ENCODE peak calls at places on chromosomes 16 and 17, in nine cellular contexts. One of them, this sample, is unnamed.

GRCh38 chr16:2205967-2206313 is 686 bp downstream of the MLST8 start:
- DNase-seq in H7: peak
- DNase-seq in effector memory CD4-positive, alpha-beta T cell: no peak
- DNase-seq in fibroblast of lung: no peak
- DNase-seq in choroid plexus epithelial cell: no peak
- DNase-seq in skeletal muscle cell: no peak
- DNase-seq in AG09309: no peak
- DNase-seq in CD8-positive, alpha-beta memory T cell: no peak
- DNase-seq in CD4-positive, alpha-beta memory T cell: no peak
- DNase-seq in this sample: no peak

GRCh38 chr16:30368792-30369090 is 1.6 kb downstream of the TBC1D10B start:
- DNase-seq in H7: no peak
- DNase-seq in effector memory CD4-positive, alpha-beta T cell: no peak
- DNase-seq in fibroblast of lung: no peak
- DNase-seq in choroid plexus epithelial cell: no peak
- DNase-seq in skeletal muscle cell: no peak
- DNase-seq in AG09309: no peak
- DNase-seq in CD8-positive, alpha-beta memory T cell: no peak
- DNase-seq in CD4-positive, alpha-beta memory T cell: no peak
- DNase-seq in this sample: no peak

GRCh38 chr17:43832976-43833829 is at the start of gene MPP3:
- DNase-seq in H7: peak
- DNase-seq in effector memory CD4-positive, alpha-beta T cell: peak
- DNase-seq in fibroblast of lung: peak
- DNase-seq in choroid plexus epithelial cell: peak
- DNase-seq in skeletal muscle cell: peak
- DNase-seq in AG09309: no peak
- DNase-seq in CD8-positive, alpha-beta memory T cell: peak
- DNase-seq in CD4-positive, alpha-beta memory T cell: peak
- DNase-seq in this sample: peak

GRCh38 chr16:73093146-73094144 is 45.5 kb upstream of the ZFHX3 start:
- DNase-seq in H7: no peak
- DNase-seq in effector memory CD4-positive, alpha-beta T cell: no peak
- DNase-seq in fibroblast of lung: peak
- DNase-seq in choroid plexus epithelial cell: peak
- DNase-seq in skeletal muscle cell: no peak
- DNase-seq in AG09309: no peak
- DNase-seq in CD8-positive, alpha-beta memory T cell: no peak
- DNase-seq in CD4-positive, alpha-beta memory T cell: no peak
- DNase-seq in this sample: peak

GRCh38 chr17:15883617-15884111 is 61.3 kb upstream of the ADORA2B start:
- DNase-seq in H7: no peak
- DNase-seq in effector memory CD4-positive, alpha-beta T cell: no peak
- DNase-seq in fibroblast of lung: peak
- DNase-seq in choroid plexus epithelial cell: peak
- DNase-seq in skeletal muscle cell: peak
- DNase-seq in AG09309: peak
- DNase-seq in CD8-positive, alpha-beta memory T cell: no peak
- DNase-seq in CD4-positive, alpha-beta memory T cell: no peak
- DNase-seq in this sample: peak

GRCh38 chr17:46056800-46057304 is 57.8 kb downstream of the STH start:
- DNase-seq in H7: no peak
- DNase-seq in effector memory CD4-positive, alpha-beta T cell: no peak
- DNase-seq in fibroblast of lung: peak
- DNase-seq in choroid plexus epithelial cell: peak
- DNase-seq in skeletal muscle cell: peak
- DNase-seq in AG09309: peak
- DNase-seq in CD8-positive, alpha-beta memory T cell: no peak
- DNase-seq in CD4-positive, alpha-beta memory T cell: no peak
- DNase-seq in this sample: peak

GRCh38 chr16:64489449-64489848 is 632.4 kb downstream of the CDH11 start:
- DNase-seq in H7: no peak
- DNase-seq in effector memory CD4-positive, alpha-beta T cell: no peak
- DNase-seq in fibroblast of lung: peak
- DNase-seq in choroid plexus epithelial cell: no peak
- DNase-seq in skeletal muscle cell: no peak
- DNase-seq in AG09309: no peak
- DNase-seq in CD8-positive, alpha-beta memory T cell: no peak
- DNase-seq in CD4-positive, alpha-beta memory T cell: no peak
- DNase-seq in this sample: no peak

GRCh38 chr16:57646388-57647039 is 18.1 kb downstream of the ADGRG1 start:
- DNase-seq in H7: no peak
- DNase-seq in effector memory CD4-positive, alpha-beta T cell: no peak
- DNase-seq in fibroblast of lung: no peak
- DNase-seq in choroid plexus epithelial cell: no peak
- DNase-seq in skeletal muscle cell: no peak
- DNase-seq in AG09309: no peak
- DNase-seq in CD8-positive, alpha-beta memory T cell: no peak
- DNase-seq in CD4-positive, alpha-beta memory T cell: no peak
- DNase-seq in this sample: no peak

GRCh38 chr17:9576521-9577401 is at the start of gene CFAP52:
- DNase-seq in H7: peak
- DNase-seq in effector memory CD4-positive, alpha-beta T cell: peak
- DNase-seq in fibroblast of lung: peak
- DNase-seq in choroid plexus epithelial cell: peak
- DNase-seq in skeletal muscle cell: peak
- DNase-seq in AG09309: no peak
- DNase-seq in CD8-positive, alpha-beta memory T cell: peak
- DNase-seq in CD4-positive, alpha-beta memory T cell: peak
- DNase-seq in this sample: peak

GRCh38 chr16:4085405-4085970 is 30.8 kb downstream of the ADCY9 start:
- DNase-seq in H7: no peak
- DNase-seq in effector memory CD4-positive, alpha-beta T cell: no peak
- DNase-seq in fibroblast of lung: no peak
- DNase-seq in choroid plexus epithelial cell: no peak
- DNase-seq in skeletal muscle cell: no peak
- DNase-seq in AG09309: no peak
- DNase-seq in CD8-positive, alpha-beta memory T cell: no peak
- DNase-seq in CD4-positive, alpha-beta memory T cell: no peak
- DNase-seq in this sample: no peak

GRCh38 chr17:9173386-9173983 is 152.2 kb downstream of the NTN1 start:
- DNase-seq in H7: no peak
- DNase-seq in effector memory CD4-positive, alpha-beta T cell: no peak
- DNase-seq in fibroblast of lung: no peak
- DNase-seq in choroid plexus epithelial cell: no peak
- DNase-seq in skeletal muscle cell: no peak
- DNase-seq in AG09309: no peak
- DNase-seq in CD8-positive, alpha-beta memory T cell: no peak
- DNase-seq in CD4-positive, alpha-beta memory T cell: no peak
- DNase-seq in this sample: no peak

GRCh38 chr16:50335198-50335958 is 33.4 kb downstream of the BRD7 start:
- DNase-seq in H7: no peak
- DNase-seq in effector memory CD4-positive, alpha-beta T cell: peak
- DNase-seq in fibroblast of lung: no peak
- DNase-seq in choroid plexus epithelial cell: peak
- DNase-seq in skeletal muscle cell: no peak
- DNase-seq in AG09309: no peak
- DNase-seq in CD8-positive, alpha-beta memory T cell: peak
- DNase-seq in CD4-positive, alpha-beta memory T cell: peak
- DNase-seq in this sample: no peak

GRCh38 chr17:7408341-7408740 is 696 bp downstream of the NLGN2 start:
- DNase-seq in H7: no peak
- DNase-seq in effector memory CD4-positive, alpha-beta T cell: no peak
- DNase-seq in fibroblast of lung: no peak
- DNase-seq in choroid plexus epithelial cell: no peak
- DNase-seq in skeletal muscle cell: no peak
- DNase-seq in AG09309: no peak
- DNase-seq in CD8-positive, alpha-beta memory T cell: peak
- DNase-seq in CD4-positive, alpha-beta memory T cell: peak
- DNase-seq in this sample: no peak

DNA sequence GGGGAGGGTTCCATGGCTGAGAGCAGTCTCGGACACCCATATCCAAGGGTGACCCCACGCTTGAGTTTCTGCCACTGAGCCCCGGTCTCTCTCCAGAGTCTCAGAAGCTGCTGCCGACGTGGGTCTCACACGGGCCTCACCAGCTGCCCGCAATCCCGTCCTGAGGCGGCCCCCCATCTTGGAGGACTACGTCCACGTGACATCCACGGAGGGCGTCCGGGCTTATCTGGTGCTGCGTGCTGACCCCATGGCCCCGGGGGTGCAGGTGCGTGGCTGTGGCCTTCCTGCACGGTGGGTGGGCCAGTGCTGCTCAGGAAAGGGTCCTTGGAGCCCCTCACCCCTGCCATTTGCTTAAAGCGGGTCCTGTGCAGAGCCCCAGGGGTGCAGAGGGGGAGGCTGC is 1.0 kb downstream of the CHTF18 start:
- DNase-seq in H7: no peak
- DNase-seq in effector memory CD4-positive, alpha-beta T cell: no peak
- DNase-seq in fibroblast of lung: no peak
- DNase-seq in choroid plexus epithelial cell: no peak
- DNase-seq in skeletal muscle cell: no peak
- DNase-seq in AG09309: no peak
- DNase-seq in CD8-positive, alpha-beta memory T cell: no peak
- DNase-seq in CD4-positive, alpha-beta memory T cell: no peak
- DNase-seq in this sample: no peak
- H3K4me3 ChIP-seq in H7: peak
- H3K4me3 ChIP-seq in effector memory CD4-positive, alpha-beta T cell: no peak
- H3K4me3 ChIP-seq in fibroblast of lung: peak
- H3K4me3 ChIP-seq in choroid plexus epithelial cell: no peak
- H3K4me3 ChIP-seq in skeletal muscle cell: peak
- H3K4me3 ChIP-seq in AG09309: peak
- H3K4me3 ChIP-seq in CD8-positive, alpha-beta memory T cell: no peak
- H3K4me3 ChIP-seq in CD4-positive, alpha-beta memory T cell: peak
- H3K4me3 ChIP-seq in this sample: no peak

DNA sequence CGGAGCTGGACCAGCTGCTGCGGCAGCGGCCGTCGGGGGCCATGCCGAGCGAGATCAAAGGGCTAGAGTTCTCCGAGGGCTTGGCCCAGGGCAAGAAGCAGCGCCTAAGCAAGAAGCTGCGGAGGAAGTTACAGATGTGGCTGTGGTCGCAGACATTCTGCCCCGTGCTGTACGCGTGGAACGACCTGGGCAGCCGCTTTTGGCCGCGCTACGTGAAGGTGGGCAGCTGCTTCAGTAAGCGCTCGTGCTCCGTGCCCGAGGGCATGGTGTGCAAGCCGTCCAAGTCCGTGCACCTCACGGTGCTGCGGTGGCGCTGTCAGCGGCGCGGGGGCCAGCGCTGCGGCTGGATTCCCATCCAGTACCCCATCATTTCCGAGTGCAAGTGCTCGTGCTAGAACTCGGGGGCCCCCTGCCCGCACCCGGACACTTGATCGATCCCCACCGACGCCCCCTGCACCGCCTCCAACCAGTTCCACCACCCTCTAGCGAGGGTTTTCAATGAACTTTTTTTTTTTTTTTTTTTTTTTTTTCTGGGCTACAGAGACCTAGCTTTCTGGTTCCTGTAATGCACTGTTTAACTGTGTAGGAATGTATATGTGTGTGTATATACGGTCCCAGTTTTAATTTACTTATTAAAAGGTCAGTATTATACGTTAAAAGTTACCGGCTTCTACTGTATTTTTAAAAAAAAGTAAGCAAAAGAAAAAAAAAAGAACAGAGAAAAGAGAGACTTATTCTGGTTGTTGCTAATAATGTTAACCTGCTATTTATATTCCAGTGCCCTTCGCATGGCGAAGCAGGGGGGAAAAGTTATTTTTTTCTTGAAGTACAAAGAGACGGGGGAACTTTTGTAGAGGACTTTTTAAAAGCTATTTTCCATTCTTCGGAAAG is 1.3 kb downstream of the NOG start:
- DNase-seq in H7: peak
- DNase-seq in effector memory CD4-positive, alpha-beta T cell: no peak
- DNase-seq in fibroblast of lung: peak
- DNase-seq in choroid plexus epithelial cell: no peak
- DNase-seq in skeletal muscle cell: no peak
- DNase-seq in AG09309: no peak
- DNase-seq in CD8-positive, alpha-beta memory T cell: peak
- DNase-seq in CD4-positive, alpha-beta memory T cell: no peak
- DNase-seq in this sample: peak
- H3K4me3 ChIP-seq in H7: peak
- H3K4me3 ChIP-seq in effector memory CD4-positive, alpha-beta T cell: peak
- H3K4me3 ChIP-seq in fibroblast of lung: peak
- H3K4me3 ChIP-seq in choroid plexus epithelial cell: no peak
- H3K4me3 ChIP-seq in skeletal muscle cell: peak
- H3K4me3 ChIP-seq in AG09309: peak
- H3K4me3 ChIP-seq in CD8-positive, alpha-beta memory T cell: peak
- H3K4me3 ChIP-seq in CD4-positive, alpha-beta memory T cell: peak
- H3K4me3 ChIP-seq in this sample: peak

DNA sequence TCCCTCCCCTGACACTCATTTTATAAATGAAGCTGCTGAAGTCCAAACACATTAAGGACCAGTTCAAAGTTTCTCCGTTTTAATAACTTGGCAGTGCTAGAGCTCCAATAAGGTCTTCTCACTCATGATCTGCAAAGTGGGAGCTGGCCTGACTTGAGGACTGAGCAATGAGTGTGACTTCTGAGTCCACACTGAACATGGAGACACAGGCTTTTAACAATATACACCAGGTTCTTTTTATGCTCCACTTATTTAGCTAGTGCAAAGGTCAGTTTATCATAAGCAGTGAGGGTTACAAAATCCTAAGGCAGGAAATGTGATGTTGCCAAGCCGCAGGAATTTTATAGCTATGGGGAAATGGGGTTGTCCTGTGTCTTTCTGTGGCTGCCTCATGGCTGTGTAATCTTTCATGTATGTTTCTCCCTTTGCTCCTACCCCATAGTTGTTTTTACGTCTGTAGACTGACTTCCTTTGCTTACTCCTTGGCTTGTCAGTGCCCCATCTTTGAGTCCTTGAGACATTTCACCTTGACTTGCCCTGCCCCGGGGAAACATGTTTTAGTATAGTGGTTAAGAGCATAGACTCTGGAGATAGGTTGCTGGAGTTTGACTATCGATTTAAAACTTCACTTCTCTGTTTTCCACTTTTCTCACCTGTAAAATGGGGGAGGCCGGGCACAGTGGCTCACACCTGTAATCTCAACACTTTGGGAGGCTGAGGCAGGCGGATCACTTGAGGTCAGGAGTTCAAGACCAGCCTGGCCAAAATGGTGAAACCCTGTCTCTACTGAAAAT is 12.2 kb upstream of the MMD start:
- DNase-seq in H7: no peak
- DNase-seq in effector memory CD4-positive, alpha-beta T cell: no peak
- DNase-seq in fibroblast of lung: peak
- DNase-seq in choroid plexus epithelial cell: peak
- DNase-seq in skeletal muscle cell: peak
- DNase-seq in AG09309: peak
- DNase-seq in CD8-positive, alpha-beta memory T cell: no peak
- DNase-seq in CD4-positive, alpha-beta memory T cell: no peak
- DNase-seq in this sample: no peak
- H3K4me3 ChIP-seq in H7: no peak
- H3K4me3 ChIP-seq in effector memory CD4-positive, alpha-beta T cell: no peak
- H3K4me3 ChIP-seq in fibroblast of lung: no peak
- H3K4me3 ChIP-seq in choroid plexus epithelial cell: no peak
- H3K4me3 ChIP-seq in skeletal muscle cell: no peak
- H3K4me3 ChIP-seq in AG09309: no peak
- H3K4me3 ChIP-seq in CD8-positive, alpha-beta memory T cell: no peak
- H3K4me3 ChIP-seq in CD4-positive, alpha-beta memory T cell: no peak
- H3K4me3 ChIP-seq in this sample: no peak

DNA sequence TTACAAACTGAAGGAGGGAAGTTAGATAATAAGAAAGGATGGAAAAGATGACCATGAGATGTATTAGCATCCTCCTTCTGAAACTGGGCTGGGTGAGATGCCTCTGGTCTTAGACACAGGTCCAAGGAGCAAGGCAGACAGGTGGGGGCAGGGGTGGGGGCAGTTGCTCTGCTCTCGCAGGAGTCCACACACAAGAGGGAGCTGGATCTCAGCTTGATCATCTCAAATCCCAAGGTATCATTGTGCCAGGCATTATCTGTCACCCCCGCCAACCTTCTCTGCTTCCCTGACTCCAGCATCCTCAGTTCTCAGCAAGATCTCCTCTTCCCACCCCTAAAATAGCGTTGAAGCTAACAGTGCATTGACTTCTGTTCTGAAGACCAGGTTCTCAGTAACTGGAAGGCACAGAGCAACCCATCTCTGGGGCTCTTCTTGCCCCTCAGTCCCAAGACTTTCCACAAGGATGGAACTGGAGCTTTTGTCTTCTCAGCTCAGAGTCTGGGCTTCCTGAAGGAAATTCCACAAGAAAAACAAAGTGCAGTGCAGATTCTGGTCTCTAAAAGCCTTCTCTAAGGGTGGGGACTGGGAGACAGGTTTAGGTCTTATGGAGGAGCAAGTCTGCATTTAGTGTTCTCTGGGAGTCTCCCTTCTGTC is 1.6 kb downstream of the FLOT2 start:
- DNase-seq in H7: no peak
- DNase-seq in effector memory CD4-positive, alpha-beta T cell: no peak
- DNase-seq in fibroblast of lung: no peak
- DNase-seq in choroid plexus epithelial cell: no peak
- DNase-seq in skeletal muscle cell: no peak
- DNase-seq in AG09309: no peak
- DNase-seq in CD8-positive, alpha-beta memory T cell: no peak
- DNase-seq in CD4-positive, alpha-beta memory T cell: no peak
- DNase-seq in this sample: no peak
- H3K4me3 ChIP-seq in H7: peak
- H3K4me3 ChIP-seq in effector memory CD4-positive, alpha-beta T cell: peak
- H3K4me3 ChIP-seq in fibroblast of lung: peak
- H3K4me3 ChIP-seq in choroid plexus epithelial cell: no peak
- H3K4me3 ChIP-seq in skeletal muscle cell: no peak
- H3K4me3 ChIP-seq in AG09309: no peak
- H3K4me3 ChIP-seq in CD8-positive, alpha-beta memory T cell: peak
- H3K4me3 ChIP-seq in CD4-positive, alpha-beta memory T cell: peak
- H3K4me3 ChIP-seq in this sample: peak